ENCODE peak calls at places on chromosomes 7 and 10, in nine cellular contexts. U is PC-3, G is ovary, F is upper lobe of right lung, P is tibial nerve, K is HL-60, V is hepatocyte, Y is mammary epithelial cell, S is prostate gland. Q is an unnamed sample.

GRCh38 chr10:117373848-117374505 is 1.3 kb downstream of the PDZD8 start:
- DNase-seq in S (peak), K (peak), G (peak), V (peak), Y (peak), U (peak), F (peak), P (peak), Q (peak)

GRCh38 chr10:13349776-13350274 is 1.7 kb upstream of the SEPHS1 start:
- DNase-seq in K (peak), S (peak), U (peak), V (peak), P (peak), F (peak), Y (peak), G (peak), Q (peak)

GRCh38 chr10:112767156-112767555 is 182.9 kb upstream of the TCF7L2 start:
- DNase-seq in Y (no peak), P (no peak), K (no peak), S (no peak), V (no peak), G (no peak), F (no peak), U (peak), Q (no peak)

GRCh38 chr7:2732959-2733584 is 45.1 kb downstream of the AMZ1 start:
- DNase-seq in K (no peak), P (no peak), G (peak), Y (no peak), S (peak), F (no peak), U (peak), V (peak), Q (peak)

GRCh38 chr7:12540850-12541249 is 29.7 kb upstream of the SCIN start:
- DNase-seq in U (no peak), F (no peak), V (no peak), P (no peak), Y (no peak), S (no peak), G (no peak), K (no peak), Q (no peak)

GRCh38 chr10:4678023-4678950 is 147.7 kb upstream of the AKR1E2 start:
- DNase-seq in P (no peak), K (no peak), F (no peak), S (no peak), U (peak), V (peak), Y (peak), G (no peak), Q (no peak)

GRCh38 chr10:125231116-125231812 is 70.9 kb upstream of the CTBP2 start:
- DNase-seq in Y (peak), F (no peak), K (no peak), U (peak), S (no peak), P (no peak), V (peak), G (no peak), Q (no peak)

GRCh38 chr7:2659556-2660358 is 28.0 kb downstream of the TTYH3 start:
- DNase-seq in K (no peak), G (peak), Y (no peak), S (no peak), U (no peak), F (no peak), P (no peak), V (no peak), Q (no peak)

GRCh38 chr7:87592300-87592699 is 8.4 kb downstream of the ABCB1 start:
- DNase-seq in Y (no peak), F (no peak), U (no peak), K (no peak), G (no peak), S (no peak), P (no peak), V (peak), Q (no peak)

DNA sequence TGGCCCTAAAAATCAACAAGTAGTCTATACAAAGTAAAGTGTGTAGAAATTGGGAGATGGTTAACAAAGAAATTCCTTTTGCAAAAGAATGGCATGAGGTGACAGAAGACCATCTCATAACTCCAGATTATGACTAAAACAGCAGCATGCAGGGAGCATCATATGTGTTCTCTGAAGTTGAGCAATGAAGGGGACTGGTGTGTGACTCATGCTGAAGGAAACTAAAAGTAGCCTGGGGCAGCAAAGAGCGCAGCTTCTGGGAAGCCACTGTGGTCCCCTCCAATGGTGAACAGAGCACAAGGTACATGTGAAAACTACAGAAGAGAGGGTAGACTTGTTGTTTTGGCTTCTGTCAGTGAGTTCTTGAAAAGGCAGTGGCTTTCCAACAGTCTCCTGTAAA is 133.4 kb downstream of the MACC1 start:
- DNase-seq in G (peak), V (peak), F (no peak), U (peak), P (no peak), Y (peak), K (no peak), S (no peak), Q (no peak)
- TF ChIP-seq CTCF in G (no peak), V (no peak), F (no peak), U (no peak), P (no peak), Y (no peak), K (no peak), S (no peak), Q (no peak)

GRCh38 chr7:108012499-108013430 is 9.8 kb upstream of the LAMB1 start:
- DNase-seq in U (peak), K (no peak), V (peak), Y (peak), F (no peak), G (no peak), P (no peak), S (no peak), Q (no peak)
- H3K27ac ChIP-seq in U (peak), K (no peak), V (no peak), Y (no peak), F (no peak), G (no peak), P (no peak), S (no peak), Q (no peak)

GRCh38 chr10:103171278-103171677 is 21.8 kb downstream of the NT5C2 start:
- DNase-seq in Y (peak), G (no peak), V (no peak), S (no peak), U (peak), P (no peak), F (no peak), K (no peak), Q (no peak)

GRCh38 chr10:103166527-103166926 is 26.5 kb downstream of the NT5C2 start:
- DNase-seq in Y (no peak), F (no peak), K (peak), G (no peak), U (no peak), S (no peak), P (no peak), V (no peak), Q (no peak)

DNA sequence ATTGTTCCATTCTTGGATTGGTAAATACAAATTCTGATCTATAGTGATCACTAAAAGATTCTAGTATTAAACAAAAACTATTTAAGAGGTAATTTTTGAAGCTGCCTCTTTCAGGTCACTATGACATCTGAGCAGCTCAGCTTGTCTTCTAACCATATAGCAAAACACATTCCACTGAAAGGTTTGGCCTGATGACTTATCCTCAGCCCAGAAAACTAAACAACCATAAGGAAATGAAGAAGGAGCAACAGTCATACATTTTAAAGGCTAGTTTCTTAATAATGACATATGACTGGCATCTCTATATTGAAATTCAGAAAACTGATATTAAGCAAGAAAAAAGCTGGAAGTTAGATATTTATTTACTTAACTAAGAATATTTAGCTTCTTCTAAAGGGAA is 24.6 kb downstream of the NT5C2 start:
- DNase-seq in G (no peak), K (no peak), U (peak), S (no peak), Y (peak), P (no peak), F (no peak), V (no peak), Q (no peak)
- H3K4me3 ChIP-seq in G (no peak), K (no peak), U (peak), S (no peak), Y (peak), P (no peak), F (no peak), V (no peak), Q (no peak)

GRCh38 chr10:50622497-50623298 is 1.1 kb downstream of the SGMS1 start:
- DNase-seq in F (peak), S (peak), P (peak), K (peak), Y (no peak), U (peak), G (peak), V (peak), Q (peak)
- TF ChIP-seq CTCF in F (no peak), S (no peak), P (no peak), K (no peak), Y (no peak), U (no peak), G (no peak), V (no peak), Q (no peak)

GRCh38 chr7:155129789-155130188 is 59.7 kb downstream of the HTR5A start:
- DNase-seq in P (no peak), V (no peak), K (no peak), U (no peak), Y (no peak), G (no peak), S (no peak), F (no peak), Q (no peak)

GRCh38 chr7:155132431-155132830 is 62.3 kb downstream of the HTR5A start:
- DNase-seq in F (no peak), S (no peak), V (no peak), G (no peak), P (no peak), K (no peak), Y (no peak), U (no peak), Q (no peak)

GRCh38 chr7:155131090-155131489 is 61.0 kb downstream of the HTR5A start:
- DNase-seq in F (no peak), S (no peak), G (no peak), Y (no peak), U (no peak), K (no peak), P (no peak), V (no peak), Q (peak)

GRCh38 chr7:155130493-155130892 is 60.4 kb downstream of the HTR5A start:
- DNase-seq in P (no peak), V (no peak), K (no peak), Y (no peak), G (no peak), U (no peak), F (no peak), S (no peak), Q (no peak)

DNA sequence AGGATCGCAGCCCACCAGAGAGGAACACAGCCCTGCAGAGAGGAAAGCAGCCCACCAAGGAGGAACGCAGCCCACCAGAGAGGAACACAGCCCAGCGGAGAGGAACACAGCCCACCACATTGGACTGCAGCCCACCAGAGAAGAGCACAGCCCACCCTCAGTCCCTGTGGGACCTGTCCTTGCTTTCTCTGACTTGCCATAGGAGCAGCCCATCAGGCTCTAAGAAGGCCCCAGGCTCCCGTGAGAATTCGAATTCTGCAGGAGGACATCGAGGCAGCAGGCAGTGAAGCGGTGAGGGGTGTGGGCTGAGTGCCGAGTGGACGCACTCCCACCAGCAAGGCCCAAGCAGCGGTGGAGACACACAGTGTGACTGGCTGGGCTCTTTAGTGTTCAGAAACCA is 59.1 kb downstream of the HTR5A start:
- DNase-seq in K (no peak), G (no peak), V (no peak), U (no peak), Y (no peak), S (no peak), F (no peak), P (no peak), Q (peak)
- H3K27ac ChIP-seq in K (no peak), G (no peak), V (no peak), U (no peak), Y (no peak), S (no peak), F (no peak), P (no peak), Q (no peak)

GRCh38 chr7:76283254-76284159 is 19.0 kb upstream of the HSPB1 start:
- DNase-seq in K (no peak), F (no peak), P (no peak), V (no peak), G (no peak), Y (no peak), U (no peak), S (no peak), Q (no peak)

GRCh38 chr7:76280408-76280807 is 22.1 kb upstream of the HSPB1 start:
- DNase-seq in Y (no peak), S (no peak), K (no peak), F (no peak), P (no peak), U (no peak), V (no peak), G (no peak), Q (no peak)

GRCh38 chr7:76282344-76283253 is 19.9 kb upstream of the HSPB1 start:
- DNase-seq in K (no peak), V (no peak), P (no peak), U (no peak), G (peak), S (no peak), Y (no peak), F (no peak), Q (peak)

GRCh38 chr7:76281706-76282343 is 20.6 kb upstream of the HSPB1 start:
- DNase-seq in G (no peak), Y (no peak), V (no peak), F (no peak), S (no peak), P (no peak), K (no peak), U (no peak), Q (no peak)

GRCh38 chr7:76281006-76281705 is 21.3 kb upstream of the HSPB1 start:
- DNase-seq in G (peak), V (no peak), P (no peak), K (no peak), Y (no peak), F (no peak), S (no peak), U (no peak), Q (peak)
- H3K4me3 ChIP-seq in G (peak), V (no peak), P (no peak), K (no peak), Y (peak), F (no peak), S (peak), U (peak), Q (peak)

GRCh38 chr10:32205666-32206065 is 141.3 kb downstream of the EPC1 start:
- DNase-seq in U (no peak), P (no peak), S (no peak), K (no peak), V (no peak), F (no peak), G (no peak), Y (no peak), Q (no peak)
- TF ChIP-seq CTCF in U (no peak), P (no peak), S (no peak), K (no peak), V (no peak), F (no peak), G (no peak), Y (no peak), Q (no peak)